ENCODE peak calls at places on chromosome 12, in nine cellular contexts. C, Z, Y, H, K, D, G, R and W are unnamed samples.

GRCh38 chr12:116880213-116880816 is 926 bp downstream of the HRK start:
- DNase-seq in C (no peak), Z (peak), Y (no peak), H (no peak), K (no peak), D (no peak), G (no peak), R (no peak), W (no peak)

GRCh38 chr12:50058743-50059312 is 1.4 kb downstream of the ASIC1 start:
- DNase-seq in C (no peak), Z (no peak), Y (no peak), H (no peak), K (no peak), D (no peak), G (no peak), R (no peak), W (no peak)

GRCh38 chr12:32309811-32310755 is 89.3 kb upstream of the FGD4 start:
- DNase-seq in C (peak), Z (no peak), Y (no peak), H (no peak), K (no peak), D (no peak), G (no peak), R (no peak), W (no peak)

GRCh38 chr12:1533602-1534304 is 60.6 kb downstream of the FBXL14 start:
- DNase-seq in C (peak), Z (no peak), Y (no peak), H (peak), K (peak), D (no peak), G (peak), R (no peak), W (no peak)

GRCh38 chr12:43676183-43676813 is 82.3 kb downstream of the PUS7L start:
- DNase-seq in C (no peak), Z (no peak), Y (no peak), H (no peak), K (no peak), D (peak), G (no peak), R (no peak), W (no peak)

GRCh38 chr12:59452746-59453145 is 143.1 kb upstream of the SLC16A7 start:
- DNase-seq in C (no peak), Z (no peak), Y (no peak), H (no peak), K (peak), D (no peak), G (no peak), R (no peak), W (no peak)

GRCh38 chr12:39309516-39309915 is 133.4 kb downstream of the KIF21A start:
- DNase-seq in C (no peak), Z (no peak), Y (no peak), H (no peak), K (no peak), D (no peak), G (no peak), R (no peak), W (no peak)

GRCh38 chr12:29537292-29537691 is 39.8 kb upstream of the OVCH1 start:
- DNase-seq in C (peak), Z (no peak), Y (no peak), H (no peak), K (no peak), D (no peak), G (no peak), R (no peak), W (peak)

GRCh38 chr12:52356762-52357580 is 10.3 kb downstream of the KRT85 start:
- DNase-seq in C (no peak), Z (no peak), Y (no peak), H (no peak), K (no peak), D (no peak), G (no peak), R (no peak), W (no peak)

GRCh38 chr12:127340381-127340780 is 926.6 kb upstream of the TMEM132C start:
- DNase-seq in C (no peak), Z (no peak), Y (no peak), H (no peak), K (no peak), D (no peak), G (no peak), R (no peak), W (no peak)

GRCh38 chr12:52200086-52200782 is 8.4 kb upstream of the KRT80 start:
- DNase-seq in C (no peak), Z (peak), Y (no peak), H (no peak), K (no peak), D (no peak), G (no peak), R (no peak), W (no peak)

GRCh38 chr12:7099290-7099996 is 7.2 kb upstream of the C1R start:
- DNase-seq in C (no peak), Z (no peak), Y (no peak), H (no peak), K (no peak), D (no peak), G (no peak), R (no peak), W (no peak)

GRCh38 chr12:71237128-71237527 is 79.3 kb upstream of the TSPAN8 start:
- DNase-seq in C (no peak), Z (no peak), Y (no peak), H (no peak), K (no peak), D (no peak), G (no peak), R (no peak), W (no peak)

GRCh38 chr12:6376079-6376941 is 947 bp upstream of the SCNN1A start:
- DNase-seq in C (no peak), Z (peak), Y (peak), H (no peak), K (peak), D (peak), G (peak), R (no peak), W (peak)

GRCh38 chr12:44245932-44246331 is 410.1 kb downstream of the TMEM117 start:
- DNase-seq in C (no peak), Z (no peak), Y (no peak), H (no peak), K (no peak), D (no peak), G (no peak), R (no peak), W (no peak)

GRCh38 chr12:51475543-51475942 is 50.9 kb downstream of the SLC4A8 start:
- DNase-seq in C (no peak), Z (no peak), Y (no peak), H (no peak), K (no peak), D (no peak), G (no peak), R (no peak), W (no peak)

GRCh38 chr12:39946361-39946948 is 159.4 kb downstream of the SLC2A13 start:
- DNase-seq in C (no peak), Z (no peak), Y (no peak), H (no peak), K (no peak), D (no peak), G (no peak), R (no peak), W (no peak)

GRCh38 chr12:50100561-50100960 is 3.2 kb upstream of the GPD1 start:
- DNase-seq in C (no peak), Z (no peak), Y (no peak), H (no peak), K (no peak), D (no peak), G (no peak), R (no peak), W (no peak)

GRCh38 chr12:126676426-126676825 is 1590.5 kb upstream of the TMEM132C start:
- DNase-seq in C (no peak), Z (no peak), Y (no peak), H (no peak), K (no peak), D (no peak), G (no peak), R (no peak), W (no peak)